ENCODE peak calls at places on chromosomes 4 and X, in ten cellular contexts. S, T, N, G, Q, E, W, X, I and C are unnamed samples.
A peak's percentile ranks its signal among the peaks of the same experiment; 100 is the strongest.

GRCh38 chrX:52363247-52363883 is 5.5 kb upstream of the XAGE2 start:
- DNase-seq in W (no peak), X (no peak), T (peak; percentile 12), N (no peak), G (no peak), S (peak; percentile 20), Q (no peak), I (no peak), E (peak; percentile 5), C (no peak)

GRCh38 chrX:95885074-95885473 is 799.6 kb upstream of the DIAPH2 start:
- DNase-seq in N (no peak), T (peak; percentile 36), I (no peak), Q (peak; percentile 80), W (peak; percentile 5), G (no peak), X (no peak), S (peak; percentile 90), E (no peak), C (no peak)

GRCh38 chr4:70671091-70671490 is 4.8 kb upstream of the JCHAIN start:
- DNase-seq in N (no peak), W (no peak), Q (no peak), X (no peak), I (no peak), T (no peak), S (no peak), G (no peak), E (no peak), C (no peak)

GRCh38 chrX:155434906-155435743 is 23.3 kb downstream of the F8A3 start:
- DNase-seq in G (no peak), I (no peak), T (no peak), S (no peak), Q (no peak), E (no peak), N (no peak), X (no peak), W (no peak), C (no peak)

GRCh38 chr4:20050768-20051167 is 200.9 kb upstream of the SLIT2 start:
- DNase-seq in S (no peak), E (no peak), G (no peak), N (no peak), Q (no peak), I (no peak), T (no peak), X (no peak), W (no peak), C (no peak)

GRCh38 chrX:8737883-8738282 is 5.9 kb upstream of the ANOS1 start:
- DNase-seq in E (no peak), Q (no peak), N (no peak), I (no peak), G (no peak), T (no peak), W (no peak), S (no peak), X (no peak), C (no peak)

GRCh38 chrX:19334945-19335626 is 8.6 kb upstream of the PDHA1 start:
- DNase-seq in W (peak; percentile 55), T (peak; percentile 9), N (no peak), Q (peak; percentile 39), I (no peak), S (peak; percentile 4), X (peak; percentile 15), G (peak; percentile 55), E (peak; percentile 62), C (no peak)

GRCh38 chr4:10161840-10162239 is 45.2 kb upstream of the WDR1 start:
- DNase-seq in X (no peak), G (no peak), E (no peak), T (no peak), W (no peak), S (no peak), N (no peak), I (no peak), Q (no peak), C (no peak)

GRCh38 chr4:141158219-141158618 is 24.9 kb upstream of the RNF150 start:
- DNase-seq in W (peak; percentile 51), I (no peak), G (no peak), T (no peak), N (no peak), X (no peak), Q (peak; percentile 66), S (peak; percentile 37), E (peak; percentile 35), C (no peak)

GRCh38 chr4:8380511-8381415 is 59.8 kb downstream of the ACOX3 start:
- DNase-seq in X (no peak), E (no peak), T (no peak), I (no peak), Q (no peak), N (no peak), G (no peak), S (no peak), W (no peak), C (no peak)

GRCh38 chr4:22003878-22004277 is 55.3 kb upstream of the KCNIP4 start:
- DNase-seq in I (no peak), S (no peak), T (peak; percentile 11), G (no peak), Q (no peak), W (no peak), N (no peak), X (no peak), E (peak; percentile 12), C (no peak)

GRCh38 chr4:144645102-144645469 is 870 bp upstream of the HHIP start:
- DNase-seq in Q (peak; percentile 47), N (no peak), I (peak; percentile 47), S (no peak), W (no peak), T (no peak), E (peak; percentile 15), X (no peak), G (no peak), C (no peak)

GRCh38 chr4:140103676-140104075 is 50.3 kb downstream of the MAML3 start:
- DNase-seq in W (peak; percentile 60), N (no peak), X (peak; percentile 69), I (no peak), S (peak; percentile 72), E (no peak), G (no peak), Q (peak; percentile 74), T (peak; percentile 60), C (no peak)

GRCh38 chrX:24097741-24098140 is 43.0 kb downstream of the EIF2S3 start:
- DNase-seq in G (no peak), I (no peak), T (no peak), X (no peak), N (no peak), S (no peak), W (no peak), Q (no peak), E (no peak), C (no peak)

GRCh38 chrX:141185366-141185765 is 8.4 kb upstream of the LDOC1 start:
- DNase-seq in S (no peak), W (no peak), G (no peak), Q (no peak), X (no peak), T (no peak), N (no peak), E (no peak), I (no peak), C (no peak)

GRCh38 chr4:125750827-125751466 is 436.2 kb downstream of the FAT4 start:
- DNase-seq in Q (peak; percentile 85), X (no peak), S (peak; percentile 80), G (no peak), N (no peak), T (peak; percentile 65), W (peak; percentile 62), I (no peak), E (peak; percentile 70), C (no peak)

GRCh38 chrX:152898442-152898841 is 575 bp downstream of the ZNF185 start:
- DNase-seq in I (no peak), S (no peak), N (no peak), Q (no peak), E (peak; percentile 18), X (no peak), T (no peak), G (no peak), W (no peak), C (no peak)

GRCh38 chr4:55398461-55398860 is 2.7 kb downstream of the TMEM165 start:
- DNase-seq in T (no peak), Q (peak; percentile 49), E (no peak), G (no peak), N (no peak), X (no peak), I (no peak), W (peak; percentile 74), S (no peak), C (no peak)

DNA sequence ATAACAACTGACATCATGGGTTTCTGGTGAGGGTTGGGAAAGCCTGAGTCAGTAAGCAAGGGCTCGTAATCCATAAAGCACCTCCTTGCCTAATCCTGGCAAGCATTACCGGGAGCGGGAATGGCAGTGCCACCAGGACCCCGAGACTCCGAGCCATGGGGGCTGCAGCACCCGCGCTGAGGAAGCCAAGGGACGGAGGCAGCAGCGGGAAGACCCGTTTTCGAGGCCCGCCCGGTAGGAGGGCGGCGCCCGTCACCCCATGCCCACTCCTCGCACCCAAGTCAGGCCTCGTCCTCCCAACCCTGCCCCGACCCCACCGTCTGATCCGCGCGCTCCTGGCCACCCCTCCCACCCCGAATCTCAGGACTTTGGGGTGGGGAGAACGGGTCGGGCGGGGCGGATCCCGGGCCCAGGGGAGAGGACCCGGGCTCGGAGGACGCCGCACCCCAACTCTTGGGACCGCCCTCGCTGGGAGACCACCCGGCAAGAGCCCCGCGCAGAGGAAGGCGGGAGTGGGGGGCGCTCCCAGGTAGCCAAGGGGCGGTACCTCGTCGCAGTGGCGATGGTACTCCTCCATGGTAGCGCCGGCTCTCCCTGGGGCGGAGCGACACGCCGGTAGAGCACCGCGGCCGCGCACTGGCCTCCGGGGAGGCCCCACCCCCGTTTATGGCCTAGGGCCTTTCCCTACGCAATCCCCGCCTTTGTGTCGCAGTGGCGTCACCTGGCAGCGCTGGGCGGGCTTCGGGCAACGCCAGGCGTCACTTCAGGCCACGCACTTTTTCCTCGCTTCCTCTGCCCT is at the start of gene DYNLT3:
- DNase-seq in Q (peak; percentile 71), I (peak; percentile 92), N (peak; percentile 84), E (peak; percentile 88), T (peak; percentile 44), S (peak; percentile 83), W (peak; percentile 90), X (peak; percentile 39), G (peak; percentile 40), C (no peak)
- TF ChIP-seq CTCF in Q (no peak), I (no peak), N (no peak), E (no peak), T (peak; percentile 2), S (no peak), W (no peak), X (no peak), G (no peak), C (no peak)

GRCh38 chrX:367349-367748 is 19.4 kb downstream of the PPP2R3B start:
- DNase-seq in I (no peak), W (no peak), N (no peak), G (no peak), Q (no peak), S (no peak), E (no peak), T (no peak), X (no peak), C (no peak)
- H3K4me3 ChIP-seq in I (no peak overlapping the region), W (no peak overlapping the region), N (no peak overlapping the region), G (no peak overlapping the region), Q (no peak overlapping the region), S (no peak overlapping the region), E (no peak overlapping the region), T (no peak overlapping the region), X (no peak overlapping the region), C (no peak overlapping the region)

GRCh38 chr4:154018659-154019058 is 229.8 kb upstream of the SFRP2 start:
- DNase-seq in X (no peak), I (no peak), N (no peak), G (no peak), W (no peak), Q (no peak), T (no peak), E (peak; percentile 80), S (no peak), C (no peak)
- TF ChIP-seq CTCF in X (no peak), I (no peak), N (no peak), G (peak; percentile 20), W (no peak), Q (no peak), T (peak; percentile 43), E (peak; percentile 69), S (no peak), C (no peak)

GRCh38 chr4:168059251-168059650 is 33.1 kb upstream of the ANXA10 start:
- DNase-seq in S (no peak), I (no peak), N (no peak), T (no peak), G (no peak), W (peak; percentile 66), Q (peak; percentile 56), E (no peak), X (no peak), C (peak; percentile 14)
- H3K4me3 ChIP-seq in S (no peak overlapping the region), I (no peak overlapping the region), N (no peak overlapping the region), T (no peak overlapping the region), G (no peak overlapping the region), W (no peak overlapping the region), Q (no peak overlapping the region), E (no peak overlapping the region), X (no peak overlapping the region), C (no peak overlapping the region)